ENCODE peak calls at places on chromosome 2, in nine cellular contexts. One of them, this sample, is unnamed. For H3K36me3, the result is how much of the 10 kb centered on the place peaks cover.

GRCh38 chr2:237864030-237864931 is 4.9 kb downstream of the RAMP1 start:
- DNase-seq in IMR-90: no peak
- DNase-seq in spleen: peak
- DNase-seq in heart left ventricle: no peak
- DNase-seq in brain microvascular endothelial cell: no peak
- DNase-seq in cardiac muscle cell: no peak
- DNase-seq in OCI-LY7: no peak
- DNase-seq in transverse colon: no peak
- DNase-seq in lower lobe of right lung: no peak
- DNase-seq in this sample: no peak

GRCh38 chr2:133817680-133818566 is 249.7 kb upstream of the NCKAP5 start:
- DNase-seq in cardiac muscle cell: peak
- DNase-seq in lower lobe of right lung: no peak
- DNase-seq in IMR-90: peak
- DNase-seq in brain microvascular endothelial cell: peak
- DNase-seq in spleen: no peak
- DNase-seq in OCI-LY7: no peak
- DNase-seq in heart left ventricle: no peak
- DNase-seq in transverse colon: no peak
- DNase-seq in this sample: no peak

GRCh38 chr2:101344173-101344572 is 35.7 kb upstream of the RNF149 start:
- DNase-seq in transverse colon: no peak
- DNase-seq in lower lobe of right lung: no peak
- DNase-seq in cardiac muscle cell: no peak
- DNase-seq in OCI-LY7: no peak
- DNase-seq in IMR-90: no peak
- DNase-seq in brain microvascular endothelial cell: no peak
- DNase-seq in heart left ventricle: no peak
- DNase-seq in spleen: no peak
- DNase-seq in this sample: no peak

GRCh38 chr2:110973275-110973674 is 147.4 kb upstream of the BCL2L11 start:
- DNase-seq in cardiac muscle cell: no peak
- DNase-seq in heart left ventricle: no peak
- DNase-seq in transverse colon: no peak
- DNase-seq in brain microvascular endothelial cell: no peak
- DNase-seq in spleen: no peak
- DNase-seq in IMR-90: no peak
- DNase-seq in OCI-LY7: no peak
- DNase-seq in lower lobe of right lung: no peak
- DNase-seq in this sample: no peak

GRCh38 chr2:135916232-135916631 is 40.0 kb upstream of the MCM6 start:
- DNase-seq in brain microvascular endothelial cell: no peak
- DNase-seq in cardiac muscle cell: peak
- DNase-seq in transverse colon: no peak
- DNase-seq in lower lobe of right lung: no peak
- DNase-seq in OCI-LY7: peak
- DNase-seq in spleen: no peak
- DNase-seq in heart left ventricle: no peak
- DNase-seq in IMR-90: peak
- DNase-seq in this sample: no peak

GRCh38 chr2:28447943-28448737 is 47.7 kb upstream of the PLB1 start:
- DNase-seq in transverse colon: no peak
- DNase-seq in spleen: no peak
- DNase-seq in heart left ventricle: no peak
- DNase-seq in IMR-90: peak
- DNase-seq in brain microvascular endothelial cell: peak
- DNase-seq in lower lobe of right lung: no peak
- DNase-seq in cardiac muscle cell: peak
- DNase-seq in OCI-LY7: no peak
- DNase-seq in this sample: no peak

GRCh38 chr2:105375001-105375561 is 23.8 kb downstream of the FHL2 start:
- DNase-seq in IMR-90: peak
- DNase-seq in transverse colon: no peak
- DNase-seq in cardiac muscle cell: peak
- DNase-seq in lower lobe of right lung: no peak
- DNase-seq in spleen: no peak
- DNase-seq in OCI-LY7: no peak
- DNase-seq in brain microvascular endothelial cell: peak
- DNase-seq in heart left ventricle: no peak
- DNase-seq in this sample: peak

GRCh38 chr2:203376173-203376572 is 48.0 kb downstream of the ABI2 start:
- DNase-seq in lower lobe of right lung: no peak
- DNase-seq in IMR-90: no peak
- DNase-seq in heart left ventricle: no peak
- DNase-seq in cardiac muscle cell: no peak
- DNase-seq in OCI-LY7: no peak
- DNase-seq in transverse colon: no peak
- DNase-seq in spleen: no peak
- DNase-seq in brain microvascular endothelial cell: no peak
- DNase-seq in this sample: no peak

GRCh38 chr2:219243291-219243761 is 1.9 kb downstream of the GLB1L start:
- DNase-seq in transverse colon: peak
- DNase-seq in OCI-LY7: no peak
- DNase-seq in spleen: no peak
- DNase-seq in heart left ventricle: peak
- DNase-seq in IMR-90: no peak
- DNase-seq in brain microvascular endothelial cell: no peak
- DNase-seq in cardiac muscle cell: peak
- DNase-seq in lower lobe of right lung: peak
- DNase-seq in this sample: peak

GRCh38 chr2:176136375-176137248 is 7.1 kb downstream of the HOXD8 start:
- DNase-seq in IMR-90: no peak
- DNase-seq in OCI-LY7: no peak
- DNase-seq in heart left ventricle: no peak
- DNase-seq in transverse colon: peak
- DNase-seq in brain microvascular endothelial cell: no peak
- DNase-seq in spleen: peak
- DNase-seq in lower lobe of right lung: no peak
- DNase-seq in cardiac muscle cell: peak
- DNase-seq in this sample: peak

GRCh38 chr2:182187130-182187529 is 201.5 kb downstream of the PPP1R1C start:
- DNase-seq in cardiac muscle cell: no peak
- DNase-seq in transverse colon: no peak
- DNase-seq in heart left ventricle: no peak
- DNase-seq in spleen: no peak
- DNase-seq in OCI-LY7: no peak
- DNase-seq in brain microvascular endothelial cell: no peak
- DNase-seq in lower lobe of right lung: no peak
- DNase-seq in IMR-90: no peak
- DNase-seq in this sample: no peak

GRCh38 chr2:237980087-237980486 is 13.3 kb downstream of the UBE2F start:
- DNase-seq in lower lobe of right lung: no peak
- DNase-seq in spleen: no peak
- DNase-seq in transverse colon: no peak
- DNase-seq in brain microvascular endothelial cell: no peak
- DNase-seq in heart left ventricle: no peak
- DNase-seq in OCI-LY7: no peak
- DNase-seq in cardiac muscle cell: no peak
- DNase-seq in IMR-90: no peak
- DNase-seq in this sample: no peak

GRCh38 chr2:231732604-231733003 is 24.3 kb downstream of the PTMA start:
- DNase-seq in spleen: no peak
- DNase-seq in brain microvascular endothelial cell: no peak
- DNase-seq in transverse colon: no peak
- DNase-seq in lower lobe of right lung: no peak
- DNase-seq in heart left ventricle: no peak
- DNase-seq in OCI-LY7: no peak
- DNase-seq in cardiac muscle cell: no peak
- DNase-seq in IMR-90: no peak
- DNase-seq in this sample: no peak

GRCh38 chr2:131493199-131494018 is 1.2 kb upstream of the MZT2A start:
- DNase-seq in IMR-90: no peak
- DNase-seq in cardiac muscle cell: peak
- DNase-seq in lower lobe of right lung: no peak
- DNase-seq in brain microvascular endothelial cell: peak
- DNase-seq in OCI-LY7: peak
- DNase-seq in transverse colon: no peak
- DNase-seq in heart left ventricle: no peak
- DNase-seq in spleen: peak
- DNase-seq in this sample: no peak

GRCh38 chr2:196750977-196751631 is 48.4 kb downstream of the GTF3C3 start:
- DNase-seq in lower lobe of right lung: peak
- DNase-seq in spleen: peak
- DNase-seq in transverse colon: peak
- DNase-seq in OCI-LY7: peak
- DNase-seq in heart left ventricle: peak
- DNase-seq in IMR-90: peak
- DNase-seq in brain microvascular endothelial cell: peak
- DNase-seq in cardiac muscle cell: peak
- DNase-seq in this sample: peak
- TF ChIP-seq CTCF in lower lobe of right lung: peak
- TF ChIP-seq CTCF in spleen: peak
- TF ChIP-seq CTCF in transverse colon: peak
- TF ChIP-seq CTCF in OCI-LY7: peak
- TF ChIP-seq CTCF in heart left ventricle: peak
- TF ChIP-seq CTCF in IMR-90: peak
- TF ChIP-seq CTCF in brain microvascular endothelial cell: peak
- TF ChIP-seq CTCF in cardiac muscle cell: peak
- TF ChIP-seq CTCF in this sample: peak

GRCh38 chr2:85318222-85319182 is 9.3 kb downstream of the TGOLN2 start:
- DNase-seq in brain microvascular endothelial cell: peak
- DNase-seq in IMR-90: peak
- DNase-seq in transverse colon: no peak
- DNase-seq in OCI-LY7: no peak
- DNase-seq in heart left ventricle: no peak
- DNase-seq in lower lobe of right lung: no peak
- DNase-seq in spleen: no peak
- DNase-seq in cardiac muscle cell: peak
- DNase-seq in this sample: no peak
- H3K36me3 ChIP-seq in brain microvascular endothelial cell: under half
- H3K36me3 ChIP-seq in IMR-90: half or more
- H3K36me3 ChIP-seq in transverse colon: under half
- H3K36me3 ChIP-seq in OCI-LY7: half or more
- H3K36me3 ChIP-seq in heart left ventricle: under half
- H3K36me3 ChIP-seq in lower lobe of right lung: half or more
- H3K36me3 ChIP-seq in spleen: half or more
- H3K36me3 ChIP-seq in cardiac muscle cell: under half
- H3K36me3 ChIP-seq in this sample: under half

GRCh38 chr2:40097691-40098376 is 318.8 kb upstream of the THUMPD2 start:
- DNase-seq in heart left ventricle: no peak
- DNase-seq in IMR-90: peak
- DNase-seq in OCI-LY7: no peak
- DNase-seq in cardiac muscle cell: peak
- DNase-seq in brain microvascular endothelial cell: peak
- DNase-seq in transverse colon: no peak
- DNase-seq in lower lobe of right lung: no peak
- DNase-seq in spleen: no peak
- DNase-seq in this sample: no peak

GRCh38 chr2:40095003-40095402 is 315.9 kb upstream of the THUMPD2 start:
- DNase-seq in spleen: no peak
- DNase-seq in cardiac muscle cell: peak
- DNase-seq in transverse colon: no peak
- DNase-seq in heart left ventricle: no peak
- DNase-seq in IMR-90: peak
- DNase-seq in brain microvascular endothelial cell: peak
- DNase-seq in OCI-LY7: no peak
- DNase-seq in lower lobe of right lung: no peak
- DNase-seq in this sample: no peak

GRCh38 chr2:40098786-40099470 is 319.9 kb upstream of the THUMPD2 start:
- DNase-seq in brain microvascular endothelial cell: peak
- DNase-seq in OCI-LY7: no peak
- DNase-seq in cardiac muscle cell: peak
- DNase-seq in IMR-90: peak
- DNase-seq in spleen: no peak
- DNase-seq in lower lobe of right lung: no peak
- DNase-seq in heart left ventricle: no peak
- DNase-seq in transverse colon: no peak
- DNase-seq in this sample: no peak

GRCh38 chr2:40093036-40093673 is 314.1 kb upstream of the THUMPD2 start:
- DNase-seq in transverse colon: no peak
- DNase-seq in spleen: no peak
- DNase-seq in heart left ventricle: no peak
- DNase-seq in brain microvascular endothelial cell: no peak
- DNase-seq in IMR-90: peak
- DNase-seq in OCI-LY7: no peak
- DNase-seq in lower lobe of right lung: no peak
- DNase-seq in cardiac muscle cell: peak
- DNase-seq in this sample: no peak

DNA sequence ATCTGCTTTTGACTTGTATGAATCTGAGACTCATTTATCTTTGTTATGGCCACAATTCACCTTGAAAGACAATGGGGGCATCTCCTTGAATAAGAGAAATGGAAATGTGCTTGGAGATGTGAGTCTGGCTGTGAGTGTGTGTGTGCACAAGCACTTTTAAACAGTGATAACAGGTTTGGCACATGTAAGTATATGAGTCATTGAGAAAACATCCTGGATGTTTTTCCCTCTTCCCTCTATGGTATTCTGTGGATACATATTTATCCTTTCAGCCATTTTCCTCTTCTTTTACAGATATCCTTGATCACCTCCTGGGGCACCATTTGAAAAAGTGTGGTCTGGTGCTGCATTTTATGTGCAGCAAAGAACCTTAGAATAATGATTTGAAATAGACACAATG is 317.3 kb upstream of the THUMPD2 start:
- DNase-seq in IMR-90: peak
- DNase-seq in transverse colon: no peak
- DNase-seq in spleen: no peak
- DNase-seq in cardiac muscle cell: peak
- DNase-seq in heart left ventricle: no peak
- DNase-seq in OCI-LY7: no peak
- DNase-seq in lower lobe of right lung: no peak
- DNase-seq in brain microvascular endothelial cell: peak
- DNase-seq in this sample: no peak
- H3K27ac ChIP-seq in IMR-90: peak
- H3K27ac ChIP-seq in transverse colon: no peak
- H3K27ac ChIP-seq in spleen: no peak
- H3K27ac ChIP-seq in cardiac muscle cell: no peak
- H3K27ac ChIP-seq in heart left ventricle: peak
- H3K27ac ChIP-seq in OCI-LY7: no peak
- H3K27ac ChIP-seq in lower lobe of right lung: no peak
- H3K27ac ChIP-seq in brain microvascular endothelial cell: peak
- H3K27ac ChIP-seq in this sample: no peak

DNA sequence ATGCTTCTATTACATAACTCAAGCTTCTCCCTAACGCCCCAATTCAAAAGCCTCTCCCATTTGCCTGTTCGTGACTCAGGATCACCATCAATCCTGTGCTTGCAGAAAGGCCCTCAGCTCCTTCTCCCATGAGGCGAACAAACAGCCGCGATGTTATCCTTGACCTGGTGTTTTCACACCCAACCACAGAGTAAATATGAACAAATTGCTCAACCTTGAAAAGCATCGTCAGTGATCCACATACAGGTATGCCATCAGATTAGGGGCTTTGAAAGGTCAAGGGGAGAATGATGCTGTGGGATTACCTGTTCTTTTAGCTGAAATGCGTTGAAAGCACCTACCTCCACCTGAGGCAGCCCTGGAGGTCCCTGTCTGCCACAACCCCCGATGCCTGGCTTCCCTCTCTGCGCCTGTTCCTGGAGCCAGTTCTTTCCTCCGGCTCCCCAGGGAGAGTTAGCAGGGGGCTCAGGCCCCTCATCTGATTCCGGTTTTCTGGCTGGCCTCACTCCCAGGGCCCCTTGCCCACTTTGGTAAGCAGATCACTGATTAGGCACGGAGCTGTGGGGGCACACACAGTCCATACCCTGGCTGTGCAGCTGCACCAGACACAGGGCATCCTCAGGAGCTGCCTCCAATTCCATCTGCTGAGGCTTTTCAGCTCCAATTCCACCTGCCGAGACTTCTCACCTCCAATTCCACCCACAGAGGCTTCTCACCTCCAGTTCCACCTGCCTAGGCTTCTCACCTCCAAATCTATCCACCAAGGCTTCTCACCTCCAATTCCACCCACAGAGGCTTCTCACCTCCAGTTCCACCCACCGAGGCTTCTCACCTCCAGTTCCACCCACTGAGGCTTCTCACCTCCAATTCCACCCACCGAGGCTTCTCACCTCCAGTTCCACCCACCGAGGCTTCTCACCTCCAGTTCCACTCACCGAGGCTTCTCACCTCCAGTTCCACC is 39.3 kb upstream of the ODC1 start:
- DNase-seq in spleen: peak
- DNase-seq in transverse colon: no peak
- DNase-seq in heart left ventricle: no peak
- DNase-seq in brain microvascular endothelial cell: no peak
- DNase-seq in IMR-90: no peak
- DNase-seq in OCI-LY7: no peak
- DNase-seq in lower lobe of right lung: no peak
- DNase-seq in cardiac muscle cell: no peak
- DNase-seq in this sample: peak
- TF ChIP-seq CTCF in spleen: no peak
- TF ChIP-seq CTCF in transverse colon: no peak
- TF ChIP-seq CTCF in heart left ventricle: no peak
- TF ChIP-seq CTCF in brain microvascular endothelial cell: no peak
- TF ChIP-seq CTCF in IMR-90: no peak
- TF ChIP-seq CTCF in OCI-LY7: no peak
- TF ChIP-seq CTCF in lower lobe of right lung: no peak
- TF ChIP-seq CTCF in cardiac muscle cell: no peak
- TF ChIP-seq CTCF in this sample: no peak